ENCODE peak calls at places on chromosomes 6 and 20, in nine cellular contexts. A is EH; S is HTR-8/SVneo; H is AG20443; Q is ovary; Y is GDM1; C is neural progenitor cell; I is heart right ventricle; L is stimulated activated CD8-positive, alpha-beta memory T cell treated with anti-CD3 and anti-CD28 coated beads, Interleukin-7, amount 100 ng/mL, for 1 hour. X is an unnamed sample.

GRCh38 chr20:38209736-38210405 is 44.8 kb upstream of the TGM2 start:
- DNase-seq in C (no peak), I (no peak), S (no peak), Y (no peak), Q (no peak), L (no peak), H (no peak), A (peak), X (no peak)

GRCh38 chr6:29528300-29528931 is 31.1 kb downstream of the UBD start:
- DNase-seq in C (no peak), I (no peak), L (no peak), H (no peak), Q (no peak), A (no peak), S (no peak), Y (no peak), X (no peak)

GRCh38 chr6:38509713-38510112 is 130.0 kb downstream of the BTBD9 start:
- DNase-seq in A (peak), Y (no peak), Q (no peak), C (no peak), H (peak), L (no peak), I (no peak), S (no peak), X (no peak)

GRCh38 chr6:36650848-36651247 is 27.7 kb upstream of the CDKN1A start:
- DNase-seq in H (no peak), I (no peak), Y (peak), Q (no peak), C (no peak), A (no peak), L (no peak), S (no peak), X (no peak)

GRCh38 chr20:6940052-6940451 is 172.6 kb downstream of the BMP2 start:
- DNase-seq in H (no peak), Y (no peak), C (peak), Q (no peak), I (no peak), S (no peak), L (no peak), A (no peak), X (no peak)

GRCh38 chr20:21048841-21049273 is 57.3 kb downstream of the LINC00237 start:
- DNase-seq in A (peak), H (peak), C (peak), S (peak), Q (no peak), L (peak), I (no peak), Y (peak), X (peak)

GRCh38 chr20:15248618-15249395 is 911.4 kb upstream of the FLRT3 start:
- DNase-seq in Q (no peak), C (no peak), Y (no peak), S (no peak), L (no peak), H (no peak), A (no peak), I (no peak), X (no peak)

GRCh38 chr6:7479801-7480266 is 61.6 kb upstream of the DSP start:
- DNase-seq in Q (no peak), I (no peak), A (peak), H (peak), L (no peak), C (no peak), S (peak), Y (no peak), X (no peak)

GRCh38 chr6:15017251-15017650 is 228.6 kb upstream of the JARID2 start:
- DNase-seq in L (no peak), I (peak), A (peak), Q (no peak), C (peak), Y (no peak), S (no peak), H (peak), X (no peak)

GRCh38 chr6:114020223-114020622 is 49.3 kb upstream of the HDAC2 start:
- DNase-seq in L (no peak), H (no peak), Y (no peak), A (no peak), I (no peak), S (no peak), Q (no peak), C (no peak), X (no peak)

GRCh38 chr6:83057705-83058321 is 7.8 kb downstream of the UBE3D start:
- DNase-seq in A (peak), Y (no peak), C (peak), Q (no peak), I (no peak), H (peak), L (no peak), S (peak), X (peak)

GRCh38 chr6:42038811-42039408 is 11.4 kb upstream of the TAF8 start:
- DNase-seq in H (no peak), I (no peak), Q (no peak), S (no peak), A (peak), Y (no peak), L (no peak), C (no peak), X (no peak)

GRCh38 chr6:139161169-139161568 is 26.3 kb downstream of the HECA start:
- DNase-seq in H (peak), S (no peak), A (peak), C (no peak), Q (no peak), Y (no peak), I (no peak), L (peak), X (no peak)

GRCh38 chr20:11792229-11792953 is 125.3 kb upstream of the BTBD3 start:
- DNase-seq in Y (no peak), A (no peak), Q (no peak), C (no peak), L (no peak), I (no peak), H (no peak), S (no peak), X (no peak)

GRCh38 chr20:24531626-24532419 is 62.4 kb downstream of the SYNDIG1 start:
- DNase-seq in H (no peak), L (no peak), C (no peak), Q (no peak), I (no peak), A (no peak), S (no peak), Y (no peak), X (no peak)

GRCh38 chr6:109059148-109059547 is 35.5 kb downstream of the SESN1 start:
- DNase-seq in A (no peak), H (no peak), C (no peak), L (no peak), Y (no peak), S (no peak), Q (no peak), I (no peak), X (no peak)

GRCh38 chr20:35144694-35145093 is 2.4 kb downstream of the EDEM2 start:
- DNase-seq in I (no peak), C (no peak), H (no peak), L (no peak), Y (peak), Q (no peak), S (no peak), A (no peak), X (peak)

GRCh38 chr6:19444481-19444880 is 392.7 kb upstream of the ID4 start:
- DNase-seq in L (no peak), C (no peak), I (no peak), S (no peak), Q (no peak), H (no peak), A (peak), Y (no peak), X (no peak)

GRCh38 chr6:446418-447366 is 55.1 kb downstream of the IRF4 start:
- DNase-seq in A (no peak), S (no peak), H (peak), C (no peak), Q (no peak), Y (no peak), L (peak), I (no peak), X (no peak)

GRCh38 chr20:61666471-61666832 is 399.2 kb downstream of the TAF4 start:
- DNase-seq in C (no peak), L (no peak), I (no peak), H (no peak), S (no peak), Q (no peak), Y (no peak), A (no peak), X (no peak)

GRCh38 chr6:38198219-38198618 is 378.7 kb downstream of the ZFAND3 start:
- DNase-seq in H (no peak), S (no peak), Q (no peak), A (no peak), L (no peak), Y (no peak), I (no peak), C (no peak), X (no peak)

GRCh38 chr6:107701231-107701630 is 122.9 kb downstream of the SCML4 start:
- DNase-seq in C (no peak), A (no peak), L (no peak), Q (no peak), S (no peak), I (no peak), Y (no peak), H (no peak), X (no peak)

GRCh38 chr20:33733654-33734576 is 2.1 kb downstream of the ZNF341 start:
- DNase-seq in L (no peak), Q (no peak), C (no peak), Y (peak), A (peak), H (peak), I (no peak), S (peak), X (peak)

X was measured in Kasumi-1.